ENCODE peak calls at places on chromosome 14, in four cellular contexts. Y is HepG2, C is GM12878, F is K562. K is an unnamed sample.

GRCh38 chr14:30657606-30658163 is 35.6 kb downstream of the SCFD1 start:
- DNase-seq in F (no peak), C (no peak), Y (peak), K (no peak)

GRCh38 chr14:104970231-104971068 is 7.7 kb downstream of the AHNAK2 start:
- DNase-seq in F (peak), C (no peak), Y (no peak), K (no peak)

GRCh38 chr14:87148655-87149054 is 844.3 kb downstream of the GALC start:
- DNase-seq in Y (no peak), F (no peak), C (no peak), K (no peak)

GRCh38 chr14:81310606-81311005 is 89.5 kb downstream of the STON2 start:
- DNase-seq in Y (no peak), C (no peak), F (no peak), K (no peak)

GRCh38 chr14:77882098-77882497 is 82.2 kb downstream of the ADCK1 start:
- DNase-seq in Y (no peak), C (no peak), F (no peak), K (no peak)

GRCh38 chr14:51780006-51780692 is 80.3 kb upstream of the GNG2 start:
- DNase-seq in F (peak), Y (peak), C (peak), K (peak)

GRCh38 chr14:34614638-34615037 is 15.3 kb downstream of the SNX6 start:
- DNase-seq in C (no peak), F (no peak), Y (no peak), K (no peak)

GRCh38 chr14:89973234-89973823 is 17.6 kb downstream of the TDP1 start:
- DNase-seq in Y (peak), F (peak), C (peak), K (peak)

GRCh38 chr14:91288876-91289275 is 44.4 kb upstream of the GPR68 start:
- DNase-seq in C (no peak), Y (no peak), F (no peak), K (no peak)

GRCh38 chr14:79510659-79511058 is 700.6 kb downstream of the DIO2 start:
- DNase-seq in C (no peak), Y (no peak), F (no peak), K (no peak)

GRCh38 chr14:47270715-47271114 is 404.7 kb downstream of the MDGA2 start:
- DNase-seq in F (no peak), C (no peak), Y (no peak), K (no peak)

GRCh38 chr14:69719501-69719951 is 47.4 kb upstream of the SRSF5 start:
- DNase-seq in Y (no peak), C (no peak), F (no peak), K (no peak)

GRCh38 chr14:38481939-38482678 is 226.2 kb upstream of the CLEC14A start:
- DNase-seq in F (no peak), Y (no peak), C (no peak), K (no peak)

GRCh38 chr14:100012478-100012925 is 52.7 kb upstream of the EVL start:
- DNase-seq in Y (no peak), C (peak), F (no peak), K (no peak)

GRCh38 chr14:64684091-64684490 is 20.1 kb upstream of the PLEKHG3 start:
- DNase-seq in C (no peak), F (no peak), Y (peak), K (no peak)

GRCh38 chr14:77714926-77715325 is 7.0 kb downstream of the SLIRP start:
- DNase-seq in F (no peak), Y (no peak), C (no peak), K (no peak)

GRCh38 chr14:73759183-73759713 is 45.1 kb upstream of the PNMA1 start:
- DNase-seq in C (no peak), Y (no peak), F (peak), K (peak)

GRCh38 chr14:28763914-28764848 is 2.4 kb upstream of the FOXG1 start:
- DNase-seq in Y (no peak), C (no peak), F (no peak), K (peak)

GRCh38 chr14:95256011-95256775 is 63.5 kb downstream of the CLMN start:
- DNase-seq in F (no peak), C (no peak), Y (no peak), K (no peak)

GRCh38 chr14:36713960-36714703 is 52.5 kb downstream of the PAX9 start:
- DNase-seq in Y (no peak), C (no peak), F (no peak), K (no peak)

GRCh38 chr14:63632932-63633514 is 8.6 kb downstream of the WDR89 start:
- DNase-seq in C (no peak), F (no peak), Y (peak), K (peak)

DNA sequence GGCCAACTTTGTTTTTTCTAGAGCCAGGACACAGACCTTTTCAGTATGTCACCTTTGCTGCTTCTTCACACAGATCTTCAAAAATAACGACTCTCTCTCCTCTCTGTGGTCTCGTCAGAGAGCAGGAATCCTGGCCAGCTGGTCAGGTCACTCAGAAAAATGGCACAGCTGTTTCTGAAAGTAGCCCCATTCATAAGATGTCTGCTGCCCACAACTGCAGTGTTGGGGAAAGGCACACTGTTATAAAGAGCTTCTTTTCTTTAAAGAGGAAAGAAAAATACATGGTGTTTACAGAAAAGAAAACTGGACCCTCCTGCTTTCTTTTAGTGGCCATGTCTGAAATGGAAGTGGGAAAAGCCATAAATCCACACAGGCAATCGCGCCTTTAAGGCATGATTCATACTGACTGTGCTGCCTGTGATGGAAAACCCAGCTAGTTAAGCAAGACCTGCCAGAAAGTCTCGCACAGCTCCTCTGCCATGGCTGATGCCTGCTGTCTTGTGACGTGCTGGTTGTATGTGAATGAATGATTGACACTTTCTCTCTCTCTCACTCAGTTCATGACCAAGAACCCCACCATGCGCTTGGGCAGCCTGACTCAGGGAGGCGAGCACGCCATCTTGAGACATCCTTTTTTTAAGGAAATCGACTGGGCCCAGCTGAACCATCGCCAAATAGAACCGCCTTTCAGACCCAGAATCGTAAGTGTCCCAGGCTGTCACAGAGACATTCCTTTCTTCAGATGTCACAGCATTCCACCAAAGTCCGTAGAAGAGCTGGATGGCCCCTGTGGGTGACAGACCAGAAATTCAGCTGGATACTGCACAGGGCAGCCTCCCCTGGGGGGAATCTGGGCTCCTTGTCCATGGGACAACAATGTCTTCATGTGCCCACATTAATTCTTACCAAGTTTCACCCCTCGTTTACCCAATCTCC is 147.9 kb upstream of the HIF1A start:
- DNase-seq in C (no peak), F (no peak), Y (no peak), K (no peak)
- TF ChIP-seq FOXM1 in C (no peak), F (no peak), Y (no peak), K (no peak)

GRCh38 chr14:21069388-21070082 is 569 bp upstream of the ARHGEF40 start:
- DNase-seq in Y (peak), C (no peak), F (no peak), K (no peak)
- TF ChIP-seq SP1 in Y (no peak), C (no peak), F (no peak), K (no peak)

GRCh38 chr14:50607181-50607580 is 47.2 kb downstream of the ATL1 start:
- DNase-seq in F (no peak), C (no peak), Y (no peak), K (no peak)
- TF ChIP-seq FOXM1 in F (no peak), C (no peak), Y (no peak), K (no peak)

GRCh38 chr14:68336165-68336564 is 456.7 kb downstream of the ZFP36L1 start:
- DNase-seq in Y (no peak), C (no peak), F (no peak), K (no peak)
- TF ChIP-seq SP1 in Y (no peak), C (no peak), F (no peak), K (no peak)

GRCh38 chr14:106174206-106174605 is 647.8 kb downstream of the TMEM121 start:
- DNase-seq in Y (no peak), F (no peak), C (no peak), K (no peak)
- TF ChIP-seq FOXM1 in Y (no peak), F (no peak), C (no peak), K (no peak)

DNA sequence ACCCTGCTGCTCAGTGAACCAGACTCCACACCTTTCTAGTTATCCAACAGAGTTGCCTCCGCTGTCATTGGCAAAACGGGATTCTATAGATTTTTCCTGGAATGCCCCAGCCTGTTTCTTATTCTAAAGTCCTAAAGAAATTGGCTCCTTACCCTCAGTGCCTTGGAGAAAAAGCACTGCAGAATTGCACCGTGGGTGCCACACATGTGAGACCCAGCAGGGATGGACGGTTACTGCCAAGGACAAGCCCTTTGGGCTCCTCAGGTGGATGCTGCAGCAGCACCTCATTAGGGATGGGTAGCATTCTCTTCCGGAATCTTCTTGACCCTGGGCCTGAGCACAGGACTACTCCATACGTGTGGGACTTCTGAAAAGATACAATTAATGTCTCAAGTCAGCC is 121.5 kb downstream of the GCH1 start:
- DNase-seq in C (no peak), Y (no peak), F (no peak), K (no peak)
- TF ChIP-seq SP1 in C (no peak), Y (no peak), F (no peak), K (no peak)

GRCh38 chr14:59244581-59244980 is 56.1 kb downstream of the DAAM1 start:
- DNase-seq in Y (no peak), F (no peak), C (no peak), K (no peak)
- TF ChIP-seq FOXM1 in Y (no peak), F (no peak), C (no peak), K (no peak)

GRCh38 chr14:21863289-21863688 is 189.7 kb upstream of the OR4E1 start:
- DNase-seq in C (no peak), F (no peak), Y (no peak), K (no peak)

GRCh38 chr14:21866479-21866878 is 192.9 kb upstream of the OR4E1 start:
- DNase-seq in F (no peak), C (no peak), Y (no peak), K (no peak)

GRCh38 chr14:21868442-21869046 is 194.9 kb upstream of the OR4E1 start:
- DNase-seq in C (no peak), Y (peak), F (peak), K (peak)

DNA sequence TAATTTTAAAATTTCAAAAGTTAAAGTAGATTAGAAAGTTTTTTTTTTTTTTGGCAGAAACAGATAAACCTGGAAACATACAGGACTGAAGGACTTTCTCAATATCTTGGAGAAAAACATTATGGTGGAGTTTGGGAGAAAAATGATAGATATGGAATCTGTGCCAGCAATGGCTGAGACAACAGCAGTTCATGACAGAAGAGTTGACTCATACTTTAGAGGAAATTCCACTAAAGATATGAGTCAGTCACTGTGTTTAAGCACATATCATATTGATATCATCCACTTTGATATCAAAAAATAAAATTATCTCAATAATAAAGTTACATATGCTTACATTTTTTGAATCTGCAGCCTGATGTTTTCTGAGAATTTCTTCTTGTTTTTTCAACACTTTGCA is 193.9 kb upstream of the OR4E1 start:
- DNase-seq in C (no peak), F (no peak), Y (no peak), K (no peak)
- TF ChIP-seq SP1 in C (no peak), F (no peak), Y (no peak), K (no peak)

DNA sequence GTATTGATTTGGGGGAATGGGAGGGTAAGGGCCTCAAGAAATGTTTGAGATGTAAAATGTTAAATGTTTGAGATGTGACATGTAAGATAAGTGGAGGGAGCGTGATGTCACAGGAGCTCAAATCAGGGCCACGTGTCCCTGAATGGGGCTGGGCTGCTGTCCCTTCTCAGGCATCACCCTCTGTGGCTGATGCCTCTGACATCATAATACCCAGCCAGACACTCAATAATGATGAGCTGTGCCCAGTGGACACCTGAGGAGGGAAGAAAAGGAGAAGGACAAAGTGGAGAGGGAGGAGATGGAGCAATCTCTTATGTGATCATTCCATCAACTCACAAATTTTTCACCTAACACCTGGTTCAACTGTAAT is 120.8 kb downstream of the SAMD4A start:
- DNase-seq in C (no peak), F (no peak), Y (no peak), K (no peak)
- TF ChIP-seq FOXM1 in C (no peak), F (no peak), Y (no peak), K (no peak)